ENCODE peak calls at places on chromosome 21, in seven cellular contexts. S is HFF-Myc, I is fibroblast of the aortic adventitia, Z is small intestine, B is colonic mucosa, R is foreskin fibroblast, P is cardiac muscle cell. L is an unnamed sample.

GRCh38 chr21:37551406-37552355 is 185.1 kb downstream of the DYRK1A start:
- DNase-seq in P (peak), R (peak), Z (no peak), B (peak), S (no peak), I (peak), L (peak)

GRCh38 chr21:36126621-36127110 is 8.2 kb upstream of the CBR3 start:
- DNase-seq in B (no peak), P (no peak), S (no peak), R (no peak), Z (no peak), I (no peak), L (no peak)

GRCh38 chr21:38186869-38187268 is 69.9 kb upstream of the KCNJ15 start:
- DNase-seq in S (no peak), R (no peak), Z (no peak), P (no peak), I (no peak), B (no peak), L (no peak)

GRCh38 chr21:39083377-39084008 is 99.8 kb downstream of the PSMG1 start:
- DNase-seq in I (peak), P (peak), Z (peak), S (no peak), R (no peak), B (peak), L (peak)

GRCh38 chr21:41947596-41948403 is 6.0 kb downstream of the C2CD2 start:
- DNase-seq in S (no peak), R (peak), P (peak), Z (no peak), I (peak), B (no peak), L (peak)

GRCh38 chr21:43188712-43189151 is 19.9 kb downstream of the CRYAA start:
- DNase-seq in S (no peak), Z (no peak), B (peak), R (no peak), I (no peak), P (no peak), L (no peak)

GRCh38 chr21:42835211-42835610 is 44.1 kb downstream of the WDR4 start:
- DNase-seq in R (no peak), Z (no peak), B (no peak), P (no peak), S (no peak), I (no peak), L (no peak)

GRCh38 chr21:32240708-32241433 is 38.0 kb downstream of the MIS18A start:
- DNase-seq in I (peak), P (peak), B (no peak), S (no peak), Z (no peak), R (no peak), L (no peak)

GRCh38 chr21:42650441-42651421 is 2.7 kb upstream of the PDE9A start:
- DNase-seq in B (no peak), P (no peak), S (no peak), R (no peak), I (no peak), Z (no peak), L (no peak)

GRCh38 chr21:36125513-36126121 is 9.3 kb upstream of the CBR3 start:
- DNase-seq in I (peak), Z (peak), S (no peak), B (peak), R (peak), P (peak), L (peak)

GRCh38 chr21:42160111-42160949 is 58.6 kb upstream of the ABCG1 start:
- DNase-seq in B (no peak), I (no peak), S (no peak), Z (no peak), P (no peak), R (no peak), L (no peak)

GRCh38 chr21:37452222-37452621 is 85.6 kb downstream of the DYRK1A start:
- DNase-seq in I (peak), R (peak), S (peak), P (peak), B (no peak), Z (no peak), L (peak)

GRCh38 chr21:38267991-38268858 is 11.4 kb downstream of the KCNJ15 start:
- DNase-seq in Z (peak), B (peak), P (no peak), S (no peak), I (peak), R (peak), L (no peak)

GRCh38 chr21:42118121-42118795 is 47.1 kb downstream of the UMODL1 start:
- DNase-seq in P (no peak), S (no peak), Z (no peak), I (no peak), B (no peak), R (no peak), L (no peak)

GRCh38 chr21:23853796-23854379 is 1753.4 kb downstream of the MRPL39 start:
- DNase-seq in P (peak), Z (no peak), R (no peak), B (no peak), I (peak), S (no peak), L (peak)

GRCh38 chr21:26845750-26846035 is 484 bp upstream of the ADAMTS1 start:
- DNase-seq in S (no peak), I (no peak), B (no peak), Z (no peak), R (no peak), P (no peak), L (no peak)

GRCh38 chr21:14401217-14401616 is 18.3 kb upstream of the HSPA13 start:
- DNase-seq in R (no peak), P (no peak), I (no peak), B (no peak), S (no peak), Z (no peak), L (no peak)

GRCh38 chr21:10639123-10639522 is 117.7 kb downstream of the TPTE start:
- DNase-seq in B (no peak), S (no peak), R (no peak), I (no peak), Z (no peak), P (no peak), L (no peak)

GRCh38 chr21:42565886-42566523 is 52.4 kb downstream of the SLC37A1 start:
- DNase-seq in B (no peak), Z (no peak), P (no peak), R (no peak), S (no peak), I (no peak), L (no peak)

GRCh38 chr21:18443686-18444085 is 40.1 kb upstream of the TMPRSS15 start:
- DNase-seq in Z (no peak), I (no peak), B (no peak), R (no peak), P (no peak), S (no peak), L (no peak)
- H3K4me3 ChIP-seq in Z (no peak), I (no peak), B (no peak), R (no peak), P (no peak), S (no peak), L (no peak)

GRCh38 chr21:16308269-16308668 is 578.5 kb downstream of the USP25 start:
- DNase-seq in S (no peak), B (no peak), P (peak), Z (no peak), R (no peak), I (peak), L (peak)
- H3K4me3 ChIP-seq in S (no peak), B (no peak), P (no peak), Z (no peak), R (peak), I (peak), L (peak)

DNA sequence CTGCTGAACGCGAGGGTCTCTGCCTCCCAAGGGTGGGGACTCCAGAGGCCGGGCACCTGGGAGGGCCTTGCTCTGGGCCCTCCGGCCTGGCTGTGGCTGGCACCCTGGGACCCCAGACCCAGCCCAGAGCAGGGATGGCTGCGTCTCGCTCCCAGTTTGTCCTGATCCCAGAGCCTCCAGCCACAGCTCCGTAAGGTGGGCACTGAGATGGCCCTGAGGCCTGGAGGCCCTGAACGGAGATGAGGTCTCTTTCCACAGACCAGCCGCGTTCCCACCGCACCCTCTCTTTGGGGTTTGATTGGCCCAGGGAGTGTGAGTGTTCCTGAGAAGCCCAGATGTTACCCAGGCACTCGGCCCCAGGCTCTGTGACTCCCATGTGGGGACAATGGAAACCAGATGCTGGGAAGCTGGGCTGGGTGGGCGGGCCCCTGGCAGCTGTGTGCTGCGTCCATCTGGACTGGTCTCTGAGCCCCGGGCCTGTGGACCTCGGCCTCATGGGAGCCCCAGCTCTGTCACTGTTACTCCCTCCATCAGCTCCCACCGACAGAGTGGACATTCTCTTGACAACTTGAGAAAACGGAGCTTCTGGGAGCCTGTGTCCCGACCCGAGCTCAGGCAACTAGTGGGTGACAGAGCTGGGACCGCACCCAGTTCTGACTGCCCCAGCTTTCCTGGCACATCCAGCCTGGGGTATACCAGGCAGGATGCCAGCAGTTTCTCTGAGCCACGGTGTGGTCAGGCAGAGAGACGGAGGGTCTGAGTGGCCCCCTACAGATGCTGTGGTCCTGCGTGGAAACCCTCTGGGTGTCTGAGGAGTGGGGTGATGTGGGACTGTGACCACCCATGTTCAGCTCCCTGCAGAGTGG is 9.8 kb upstream of the COL6A1 start:
- DNase-seq in R (peak), Z (no peak), B (no peak), P (peak), S (peak), I (peak), L (peak)
- H3K4me3 ChIP-seq in R (peak), Z (no peak), B (no peak), P (no peak), S (peak), I (peak), L (no peak)

GRCh38 chr21:34886554-34887385 is 162.3 kb downstream of the RUNX1 start:
- DNase-seq in S (no peak), I (no peak), P (peak), B (peak), R (peak), Z (peak), L (peak)
- H3K4me3 ChIP-seq in S (peak), I (peak), P (peak), B (peak), R (peak), Z (peak), L (peak)

GRCh38 chr21:25566645-25567044 is 40.6 kb downstream of the MRPL39 start:
- DNase-seq in B (no peak), Z (no peak), R (no peak), P (no peak), S (no peak), I (no peak), L (no peak)

GRCh38 chr21:25568230-25568629 is 39.1 kb downstream of the MRPL39 start:
- DNase-seq in Z (no peak), P (peak), R (peak), B (peak), S (no peak), I (peak), L (peak)

GRCh38 chr21:25567472-25567871 is 39.8 kb downstream of the MRPL39 start:
- DNase-seq in I (no peak), Z (no peak), P (no peak), S (no peak), R (no peak), B (no peak), L (no peak)

GRCh38 chr21:25569711-25570110 is 37.6 kb downstream of the MRPL39 start:
- DNase-seq in Z (no peak), I (no peak), R (no peak), P (no peak), S (no peak), B (no peak), L (no peak)

GRCh38 chr21:25569084-25569483 is 38.2 kb downstream of the MRPL39 start:
- DNase-seq in R (peak), S (no peak), I (no peak), P (no peak), B (no peak), Z (no peak), L (no peak)
- H3K4me3 ChIP-seq in R (no peak), S (no peak), I (no peak), P (no peak), B (no peak), Z (no peak), L (no peak)

DNA sequence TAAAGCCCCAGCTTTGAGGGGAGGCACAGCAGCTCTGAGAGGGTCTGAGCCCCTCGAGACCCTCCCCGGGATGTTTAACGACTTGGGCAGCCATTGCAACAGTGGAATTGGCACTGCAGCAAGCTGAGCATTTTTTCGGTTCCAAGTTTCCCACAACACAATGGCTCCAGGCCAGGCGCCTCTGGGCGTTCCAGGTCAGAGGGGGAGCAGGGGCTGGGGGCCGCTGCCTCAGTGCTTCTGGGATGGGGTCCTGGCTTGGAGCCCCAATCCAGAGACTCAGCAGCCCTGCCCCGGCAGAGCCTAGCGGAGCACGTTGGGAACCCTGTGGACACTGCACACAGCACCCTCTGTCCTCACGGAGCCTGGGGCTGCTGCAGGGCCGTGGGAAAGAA is 50.0 kb downstream of the COL18A1 start:
- DNase-seq in S (no peak), I (peak), P (peak), R (no peak), B (no peak), Z (no peak), L (peak)
- H3K4me3 ChIP-seq in S (no peak), I (peak), P (no peak), R (no peak), B (peak), Z (no peak), L (no peak)

GRCh38 chr21:33265664-33266049 is 510 bp upstream of the IL10RB start:
- DNase-seq in S (no peak), R (peak), P (no peak), I (no peak), Z (no peak), B (peak), L (no peak)
- H3K4me3 ChIP-seq in S (peak), R (peak), P (peak), I (peak), Z (no peak), B (peak), L (peak)

GRCh38 chr21:30994917-30995316 is 43.4 kb downstream of the KRTAP19-8 start:
- DNase-seq in R (no peak), S (no peak), I (no peak), Z (no peak), P (no peak), B (no peak), L (no peak)
- H3K4me3 ChIP-seq in R (no peak), S (no peak), I (no peak), Z (no peak), P (no peak), B (no peak), L (no peak)

L was measured in fibroblast of pulmonary artery.